ENCODE peak calls at places on chromosomes 1 and 21, in six cellular contexts. One of them, this sample, is unnamed.

GRCh38 chr1:2977886-2978611 is 43.2 kb upstream of the ACTRT2 start:
- DNase-seq in NCI-H345: no peak
- DNase-seq in activated CD8-positive, alpha-beta T cell treated with anti-CD3 and anti-CD28 coated beads for 36 hours: no peak
- DNase-seq in cardiac muscle cell: no peak
- DNase-seq in activated CD8-positive, alpha-beta memory T cell treated with anti-CD3 and anti-CD28 coated beads, Interleukin-2, amount 10 ng/mL, durations not matched to agents 7 days and 5 days: no peak
- DNase-seq in NCI-H1092: no peak
- DNase-seq in this sample: no peak

GRCh38 chr1:23868848-23869450 is 859 bp upstream of the FUCA1 start:
- DNase-seq in activated CD8-positive, alpha-beta memory T cell treated with anti-CD3 and anti-CD28 coated beads, Interleukin-2, amount 10 ng/mL, durations not matched to agents 7 days and 5 days: no peak
- DNase-seq in NCI-H345: no peak
- DNase-seq in cardiac muscle cell: no peak
- DNase-seq in activated CD8-positive, alpha-beta T cell treated with anti-CD3 and anti-CD28 coated beads for 36 hours: no peak
- DNase-seq in NCI-H1092: no peak
- DNase-seq in this sample: no peak

GRCh38 chr1:56326056-56326455 is 253.3 kb downstream of the PLPP3 start:
- DNase-seq in activated CD8-positive, alpha-beta memory T cell treated with anti-CD3 and anti-CD28 coated beads, Interleukin-2, amount 10 ng/mL, durations not matched to agents 7 days and 5 days: no peak
- DNase-seq in cardiac muscle cell: no peak
- DNase-seq in NCI-H1092: no peak
- DNase-seq in NCI-H345: no peak
- DNase-seq in activated CD8-positive, alpha-beta T cell treated with anti-CD3 and anti-CD28 coated beads for 36 hours: no peak
- DNase-seq in this sample: no peak

GRCh38 chr1:164647211-164647610 is 88.2 kb downstream of the PBX1 start:
- DNase-seq in NCI-H1092: no peak
- DNase-seq in NCI-H345: no peak
- DNase-seq in activated CD8-positive, alpha-beta memory T cell treated with anti-CD3 and anti-CD28 coated beads, Interleukin-2, amount 10 ng/mL, durations not matched to agents 7 days and 5 days: no peak
- DNase-seq in cardiac muscle cell: peak; percentile 54
- DNase-seq in activated CD8-positive, alpha-beta T cell treated with anti-CD3 and anti-CD28 coated beads for 36 hours: no peak
- DNase-seq in this sample: no peak

GRCh38 chr1:219575563-219575962 is 37.3 kb downstream of the ZC3H11B start:
- DNase-seq in cardiac muscle cell: no peak
- DNase-seq in NCI-H1092: no peak
- DNase-seq in activated CD8-positive, alpha-beta T cell treated with anti-CD3 and anti-CD28 coated beads for 36 hours: no peak
- DNase-seq in activated CD8-positive, alpha-beta memory T cell treated with anti-CD3 and anti-CD28 coated beads, Interleukin-2, amount 10 ng/mL, durations not matched to agents 7 days and 5 days: no peak
- DNase-seq in NCI-H345: peak; percentile 32
- DNase-seq in this sample: no peak

GRCh38 chr1:232793944-232794343 is 11.3 kb upstream of the MAP10 start:
- DNase-seq in activated CD8-positive, alpha-beta T cell treated with anti-CD3 and anti-CD28 coated beads for 36 hours: peak; percentile 16
- DNase-seq in NCI-H345: peak; percentile 91
- DNase-seq in activated CD8-positive, alpha-beta memory T cell treated with anti-CD3 and anti-CD28 coated beads, Interleukin-2, amount 10 ng/mL, durations not matched to agents 7 days and 5 days: peak; percentile 45
- DNase-seq in cardiac muscle cell: no peak
- DNase-seq in NCI-H1092: peak; percentile 14
- DNase-seq in this sample: peak; percentile 37

GRCh38 chr1:33872681-33873080 is 8.8 kb downstream of the HMGB4 start:
- DNase-seq in activated CD8-positive, alpha-beta memory T cell treated with anti-CD3 and anti-CD28 coated beads, Interleukin-2, amount 10 ng/mL, durations not matched to agents 7 days and 5 days: no peak
- DNase-seq in activated CD8-positive, alpha-beta T cell treated with anti-CD3 and anti-CD28 coated beads for 36 hours: no peak
- DNase-seq in cardiac muscle cell: no peak
- DNase-seq in NCI-H345: no peak
- DNase-seq in NCI-H1092: no peak
- DNase-seq in this sample: no peak

GRCh38 chr1:169289016-169289415 is 78.6 kb downstream of the NME7 start:
- DNase-seq in cardiac muscle cell: no peak
- DNase-seq in NCI-H345: no peak
- DNase-seq in activated CD8-positive, alpha-beta T cell treated with anti-CD3 and anti-CD28 coated beads for 36 hours: no peak
- DNase-seq in NCI-H1092: no peak
- DNase-seq in activated CD8-positive, alpha-beta memory T cell treated with anti-CD3 and anti-CD28 coated beads, Interleukin-2, amount 10 ng/mL, durations not matched to agents 7 days and 5 days: no peak
- DNase-seq in this sample: no peak

GRCh38 chr1:231192620-231193163 is 30.8 kb downstream of the TRIM67 start:
- DNase-seq in NCI-H345: no peak
- DNase-seq in activated CD8-positive, alpha-beta memory T cell treated with anti-CD3 and anti-CD28 coated beads, Interleukin-2, amount 10 ng/mL, durations not matched to agents 7 days and 5 days: no peak
- DNase-seq in NCI-H1092: peak; percentile 80
- DNase-seq in cardiac muscle cell: no peak
- DNase-seq in activated CD8-positive, alpha-beta T cell treated with anti-CD3 and anti-CD28 coated beads for 36 hours: no peak
- DNase-seq in this sample: no peak

GRCh38 chr1:101148987-101149386 is 87.8 kb upstream of the S1PR1 start:
- DNase-seq in cardiac muscle cell: no peak
- DNase-seq in activated CD8-positive, alpha-beta memory T cell treated with anti-CD3 and anti-CD28 coated beads, Interleukin-2, amount 10 ng/mL, durations not matched to agents 7 days and 5 days: no peak
- DNase-seq in NCI-H345: no peak
- DNase-seq in NCI-H1092: no peak
- DNase-seq in activated CD8-positive, alpha-beta T cell treated with anti-CD3 and anti-CD28 coated beads for 36 hours: no peak
- DNase-seq in this sample: no peak

GRCh38 chr1:224651188-224651587 is 35.1 kb downstream of the CNIH3 start:
- DNase-seq in activated CD8-positive, alpha-beta T cell treated with anti-CD3 and anti-CD28 coated beads for 36 hours: no peak
- DNase-seq in NCI-H345: no peak
- DNase-seq in cardiac muscle cell: no peak
- DNase-seq in activated CD8-positive, alpha-beta memory T cell treated with anti-CD3 and anti-CD28 coated beads, Interleukin-2, amount 10 ng/mL, durations not matched to agents 7 days and 5 days: no peak
- DNase-seq in NCI-H1092: no peak
- DNase-seq in this sample: no peak

GRCh38 chr1:51048670-51049069 is 53.4 kb upstream of the C1orf185 start:
- DNase-seq in activated CD8-positive, alpha-beta T cell treated with anti-CD3 and anti-CD28 coated beads for 36 hours: no peak
- DNase-seq in NCI-H345: no peak
- DNase-seq in NCI-H1092: no peak
- DNase-seq in activated CD8-positive, alpha-beta memory T cell treated with anti-CD3 and anti-CD28 coated beads, Interleukin-2, amount 10 ng/mL, durations not matched to agents 7 days and 5 days: no peak
- DNase-seq in cardiac muscle cell: no peak
- DNase-seq in this sample: no peak

GRCh38 chr1:54577612-54578011 is 29.6 kb downstream of the ACOT11 start:
- DNase-seq in cardiac muscle cell: peak; percentile 65
- DNase-seq in activated CD8-positive, alpha-beta T cell treated with anti-CD3 and anti-CD28 coated beads for 36 hours: no peak
- DNase-seq in activated CD8-positive, alpha-beta memory T cell treated with anti-CD3 and anti-CD28 coated beads, Interleukin-2, amount 10 ng/mL, durations not matched to agents 7 days and 5 days: no peak
- DNase-seq in NCI-H345: peak; percentile 33
- DNase-seq in NCI-H1092: no peak
- DNase-seq in this sample: no peak

GRCh38 chr1:15408890-15409399 is 743 bp upstream of the EFHD2 start:
- DNase-seq in NCI-H1092: no peak
- DNase-seq in NCI-H345: no peak
- DNase-seq in activated CD8-positive, alpha-beta memory T cell treated with anti-CD3 and anti-CD28 coated beads, Interleukin-2, amount 10 ng/mL, durations not matched to agents 7 days and 5 days: no peak
- DNase-seq in activated CD8-positive, alpha-beta T cell treated with anti-CD3 and anti-CD28 coated beads for 36 hours: no peak
- DNase-seq in cardiac muscle cell: no peak
- DNase-seq in this sample: no peak

GRCh38 chr1:3610165-3610822 is 1.0 kb downstream of the MEGF6 start:
- DNase-seq in activated CD8-positive, alpha-beta T cell treated with anti-CD3 and anti-CD28 coated beads for 36 hours: no peak
- DNase-seq in NCI-H1092: no peak
- DNase-seq in NCI-H345: no peak
- DNase-seq in cardiac muscle cell: no peak
- DNase-seq in activated CD8-positive, alpha-beta memory T cell treated with anti-CD3 and anti-CD28 coated beads, Interleukin-2, amount 10 ng/mL, durations not matched to agents 7 days and 5 days: no peak
- DNase-seq in this sample: no peak

GRCh38 chr1:1033009-1033587 is 13.2 kb downstream of the AGRN start:
- DNase-seq in activated CD8-positive, alpha-beta T cell treated with anti-CD3 and anti-CD28 coated beads for 36 hours: peak; percentile 97
- DNase-seq in activated CD8-positive, alpha-beta memory T cell treated with anti-CD3 and anti-CD28 coated beads, Interleukin-2, amount 10 ng/mL, durations not matched to agents 7 days and 5 days: peak; percentile 94
- DNase-seq in NCI-H345: peak; percentile 94
- DNase-seq in cardiac muscle cell: peak; percentile 96
- DNase-seq in NCI-H1092: peak; percentile 69
- DNase-seq in this sample: peak; percentile 95

GRCh38 chr1:12341667-12342066 is 111.8 kb downstream of the VPS13D start:
- DNase-seq in NCI-H345: no peak
- DNase-seq in activated CD8-positive, alpha-beta memory T cell treated with anti-CD3 and anti-CD28 coated beads, Interleukin-2, amount 10 ng/mL, durations not matched to agents 7 days and 5 days: no peak
- DNase-seq in NCI-H1092: no peak
- DNase-seq in activated CD8-positive, alpha-beta T cell treated with anti-CD3 and anti-CD28 coated beads for 36 hours: peak; percentile 72
- DNase-seq in cardiac muscle cell: no peak
- DNase-seq in this sample: peak; percentile 40

GRCh38 chr1:33155877-33156538 is 25.8 kb downstream of the TRIM62 start:
- DNase-seq in NCI-H1092: no peak
- DNase-seq in NCI-H345: no peak
- DNase-seq in activated CD8-positive, alpha-beta T cell treated with anti-CD3 and anti-CD28 coated beads for 36 hours: no peak
- DNase-seq in activated CD8-positive, alpha-beta memory T cell treated with anti-CD3 and anti-CD28 coated beads, Interleukin-2, amount 10 ng/mL, durations not matched to agents 7 days and 5 days: no peak
- DNase-seq in cardiac muscle cell: no peak
- DNase-seq in this sample: no peak

GRCh38 chr1:91455334-91455733 is 45.3 kb upstream of the CDC7 start:
- DNase-seq in NCI-H1092: no peak
- DNase-seq in activated CD8-positive, alpha-beta T cell treated with anti-CD3 and anti-CD28 coated beads for 36 hours: no peak
- DNase-seq in activated CD8-positive, alpha-beta memory T cell treated with anti-CD3 and anti-CD28 coated beads, Interleukin-2, amount 10 ng/mL, durations not matched to agents 7 days and 5 days: no peak
- DNase-seq in NCI-H345: no peak
- DNase-seq in cardiac muscle cell: no peak
- DNase-seq in this sample: no peak

GRCh38 chr1:37146071-37146470 is 111.8 kb upstream of the GRIK3 start:
- DNase-seq in cardiac muscle cell: no peak
- DNase-seq in NCI-H1092: no peak
- DNase-seq in activated CD8-positive, alpha-beta memory T cell treated with anti-CD3 and anti-CD28 coated beads, Interleukin-2, amount 10 ng/mL, durations not matched to agents 7 days and 5 days: no peak
- DNase-seq in activated CD8-positive, alpha-beta T cell treated with anti-CD3 and anti-CD28 coated beads for 36 hours: no peak
- DNase-seq in NCI-H345: no peak
- DNase-seq in this sample: no peak

GRCh38 chr21:46651121-46651520 is 15.6 kb downstream of the PRMT2 start:
- DNase-seq in activated CD8-positive, alpha-beta memory T cell treated with anti-CD3 and anti-CD28 coated beads, Interleukin-2, amount 10 ng/mL, durations not matched to agents 7 days and 5 days: no peak
- DNase-seq in NCI-H1092: no peak
- DNase-seq in activated CD8-positive, alpha-beta T cell treated with anti-CD3 and anti-CD28 coated beads for 36 hours: no peak
- DNase-seq in NCI-H345: no peak
- DNase-seq in cardiac muscle cell: no peak
- DNase-seq in this sample: no peak

GRCh38 chr1:51234721-51235425 is 1.2 kb upstream of the RNF11 start:
- DNase-seq in cardiac muscle cell: peak; percentile 34
- DNase-seq in NCI-H345: peak; percentile 96
- DNase-seq in activated CD8-positive, alpha-beta T cell treated with anti-CD3 and anti-CD28 coated beads for 36 hours: peak; percentile 78
- DNase-seq in NCI-H1092: peak; percentile 77
- DNase-seq in activated CD8-positive, alpha-beta memory T cell treated with anti-CD3 and anti-CD28 coated beads, Interleukin-2, amount 10 ng/mL, durations not matched to agents 7 days and 5 days: peak; percentile 51
- DNase-seq in this sample: peak; percentile 81

GRCh38 chr1:205226868-205227583 is 720 bp upstream of the TMCC2 start:
- DNase-seq in activated CD8-positive, alpha-beta memory T cell treated with anti-CD3 and anti-CD28 coated beads, Interleukin-2, amount 10 ng/mL, durations not matched to agents 7 days and 5 days: no peak
- DNase-seq in NCI-H1092: no peak
- DNase-seq in NCI-H345: peak; percentile 62
- DNase-seq in activated CD8-positive, alpha-beta T cell treated with anti-CD3 and anti-CD28 coated beads for 36 hours: peak; percentile 26
- DNase-seq in cardiac muscle cell: no peak
- DNase-seq in this sample: no peak

GRCh38 chr1:209585672-209586071 is 2.2 kb downstream of the CAMK1G start:
- DNase-seq in cardiac muscle cell: peak; percentile 80
- DNase-seq in NCI-H345: peak; percentile 50
- DNase-seq in activated CD8-positive, alpha-beta memory T cell treated with anti-CD3 and anti-CD28 coated beads, Interleukin-2, amount 10 ng/mL, durations not matched to agents 7 days and 5 days: no peak
- DNase-seq in activated CD8-positive, alpha-beta T cell treated with anti-CD3 and anti-CD28 coated beads for 36 hours: peak; percentile 17
- DNase-seq in NCI-H1092: peak; percentile 67
- DNase-seq in this sample: no peak

GRCh38 chr1:181175955-181176354 is 87.5 kb downstream of the IER5 start:
- DNase-seq in cardiac muscle cell: no peak
- DNase-seq in NCI-H345: no peak
- DNase-seq in activated CD8-positive, alpha-beta T cell treated with anti-CD3 and anti-CD28 coated beads for 36 hours: no peak
- DNase-seq in NCI-H1092: no peak
- DNase-seq in activated CD8-positive, alpha-beta memory T cell treated with anti-CD3 and anti-CD28 coated beads, Interleukin-2, amount 10 ng/mL, durations not matched to agents 7 days and 5 days: peak; percentile 31
- DNase-seq in this sample: no peak

GRCh38 chr1:112614460-112615065 is 4.4 kb downstream of the ST7L start:
- DNase-seq in activated CD8-positive, alpha-beta memory T cell treated with anti-CD3 and anti-CD28 coated beads, Interleukin-2, amount 10 ng/mL, durations not matched to agents 7 days and 5 days: no peak
- DNase-seq in activated CD8-positive, alpha-beta T cell treated with anti-CD3 and anti-CD28 coated beads for 36 hours: peak; percentile 29
- DNase-seq in cardiac muscle cell: no peak
- DNase-seq in NCI-H345: peak; percentile 3
- DNase-seq in NCI-H1092: no peak
- DNase-seq in this sample: peak; percentile 27

GRCh38 chr1:119141020-119141424 is 569 bp upstream of the WARS2 start:
- DNase-seq in activated CD8-positive, alpha-beta T cell treated with anti-CD3 and anti-CD28 coated beads for 36 hours: peak; percentile 71
- DNase-seq in activated CD8-positive, alpha-beta memory T cell treated with anti-CD3 and anti-CD28 coated beads, Interleukin-2, amount 10 ng/mL, durations not matched to agents 7 days and 5 days: peak; percentile 74
- DNase-seq in NCI-H1092: no peak
- DNase-seq in NCI-H345: peak; percentile 27
- DNase-seq in cardiac muscle cell: no peak
- DNase-seq in this sample: peak; percentile 72

GRCh38 chr1:167083871-167084270 is 6.3 kb downstream of the GPA33 start:
- DNase-seq in activated CD8-positive, alpha-beta T cell treated with anti-CD3 and anti-CD28 coated beads for 36 hours: no peak
- DNase-seq in NCI-H1092: no peak
- DNase-seq in activated CD8-positive, alpha-beta memory T cell treated with anti-CD3 and anti-CD28 coated beads, Interleukin-2, amount 10 ng/mL, durations not matched to agents 7 days and 5 days: no peak
- DNase-seq in NCI-H345: no peak
- DNase-seq in cardiac muscle cell: no peak
- DNase-seq in this sample: no peak

GRCh38 chr1:22105611-22106207 is 37.2 kb downstream of the WNT4 start:
- DNase-seq in activated CD8-positive, alpha-beta T cell treated with anti-CD3 and anti-CD28 coated beads for 36 hours: peak; percentile 35
- DNase-seq in NCI-H345: peak; percentile 50
- DNase-seq in activated CD8-positive, alpha-beta memory T cell treated with anti-CD3 and anti-CD28 coated beads, Interleukin-2, amount 10 ng/mL, durations not matched to agents 7 days and 5 days: no peak
- DNase-seq in cardiac muscle cell: peak; percentile 67
- DNase-seq in NCI-H1092: peak; percentile 52
- DNase-seq in this sample: peak; percentile 29

GRCh38 chr1:226549094-226549936 is 751 bp downstream of the STUM start:
- DNase-seq in NCI-H345: no peak
- DNase-seq in activated CD8-positive, alpha-beta T cell treated with anti-CD3 and anti-CD28 coated beads for 36 hours: peak; percentile 20
- DNase-seq in cardiac muscle cell: no peak
- DNase-seq in NCI-H1092: no peak
- DNase-seq in activated CD8-positive, alpha-beta memory T cell treated with anti-CD3 and anti-CD28 coated beads, Interleukin-2, amount 10 ng/mL, durations not matched to agents 7 days and 5 days: no peak
- DNase-seq in this sample: no peak

GRCh38 chr1:165871311-165872067 is 44.1 kb downstream of the UCK2 start:
- DNase-seq in activated CD8-positive, alpha-beta memory T cell treated with anti-CD3 and anti-CD28 coated beads, Interleukin-2, amount 10 ng/mL, durations not matched to agents 7 days and 5 days: peak; percentile 81
- DNase-seq in cardiac muscle cell: no peak
- DNase-seq in NCI-H345: peak; percentile 17
- DNase-seq in NCI-H1092: no peak
- DNase-seq in activated CD8-positive, alpha-beta T cell treated with anti-CD3 and anti-CD28 coated beads for 36 hours: peak; percentile 72
- DNase-seq in this sample: peak; percentile 76

This sample was measured in activated CD4-positive, alpha-beta memory T cell treated with anti-CD3 and anti-CD28 coated beads for 36 hours.